ENCODE peak calls at places on chromosomes 16 and 17, in ten cellular contexts. E is CD14-positive monocyte; M is A673; Z is stimulated activated CD4-positive, alpha-beta T cell treated with anti-CD3 and anti-CD28 coated beads, Interleukin-1b, Interleukin-23, amount 100 ng/mL, for 1 hour; A is lower leg skin; T is NCI-H1436 treated with DMSO at 0.1 percent for 48 hours; W is LoVo; L is stimulated activated CD8-positive, alpha-beta memory T cell treated with anti-CD3 and anti-CD28 coated beads, Interleukin-15, amount 100 ng/mL, for 48 hours; D is naive thymus-derived CD4-positive, alpha-beta T cell; B is mucosa of gallbladder. N is an unnamed sample.

GRCh38 chr16:72913551-72913950 is 134.4 kb downstream of the ZFHX3 start:
- DNase-seq in L (no peak), W (peak), B (no peak), D (no peak), M (no peak), E (no peak), A (no peak), T (no peak), Z (no peak), N (no peak)

GRCh38 chr16:88552815-88553214 is 17.4 kb upstream of the ZC3H18 start:
- DNase-seq in T (no peak), M (no peak), W (no peak), Z (no peak), D (no peak), L (no peak), E (no peak), B (no peak), A (no peak), N (no peak)

GRCh38 chr16:48317614-48318013 is 67.6 kb downstream of the SIAH1 start:
- DNase-seq in M (peak), E (peak), Z (no peak), W (no peak), D (no peak), T (no peak), B (no peak), L (peak), A (no peak), N (no peak)

GRCh38 chr17:10198509-10199249 is at the start of gene GAS7:
- DNase-seq in M (peak), E (peak), L (peak), A (peak), D (no peak), W (no peak), B (peak), Z (no peak), T (no peak), N (no peak)

GRCh38 chr17:39016193-39017153 is 49.3 kb upstream of the FBXO47 start:
- DNase-seq in E (no peak), T (no peak), L (no peak), M (no peak), A (peak), W (no peak), D (peak), Z (no peak), B (no peak), N (no peak)

GRCh38 chr17:32870027-32870670 is 6.8 kb downstream of the MYO1D start:
- DNase-seq in M (no peak), E (no peak), Z (no peak), A (no peak), D (no peak), T (no peak), B (peak), W (no peak), L (no peak), N (no peak)

GRCh38 chr17:35789044-35789443 is 6.4 kb downstream of the MMP28 start:
- DNase-seq in B (no peak), W (no peak), A (no peak), T (no peak), L (no peak), M (no peak), D (no peak), E (no peak), Z (no peak), N (no peak)

GRCh38 chr17:56594528-56595418 is 1.3 kb downstream of the NOG start:
- DNase-seq in B (no peak), E (peak), L (no peak), A (no peak), W (no peak), T (no peak), M (peak), Z (no peak), D (peak), N (no peak)

GRCh38 chr17:70059649-70060048 is 15.4 kb upstream of the KCNJ16 start:
- DNase-seq in L (no peak), T (no peak), D (no peak), B (no peak), W (no peak), Z (no peak), M (no peak), A (no peak), E (no peak), N (no peak)

GRCh38 chr17:58172369-58173071 is 5.7 kb downstream of the OR4D2 start:
- DNase-seq in L (peak), B (no peak), T (peak), M (peak), D (peak), W (peak), A (no peak), Z (no peak), E (no peak), N (peak)

GRCh38 chr16:3490911-3491629 is 4.2 kb downstream of the C16orf90 start:
- DNase-seq in T (peak), D (no peak), A (no peak), M (no peak), L (no peak), B (no peak), W (no peak), Z (no peak), E (no peak), N (no peak)

N was measured in SK-N-MC.